ENCODE peak calls at places on chromosomes 2 and 18, in seven cellular contexts. K is right lobe of liver, C is A549, Z is GM12864, N is ovary, B is PC-9, R is LNCaP clone FGC. X is an unnamed sample.

GRCh38 chr18:7749510-7749981 is 182.4 kb downstream of the PTPRM start:
- DNase-seq in K (no peak), C (no peak), Z (no peak), N (no peak), B (no peak), R (no peak), X (peak; percentile 63)

GRCh38 chr2:43326116-43326825 is 99.9 kb upstream of the ZFP36L2 start:
- DNase-seq in K (no peak), C (no peak), Z (no peak), N (no peak), B (no peak), R (no peak), X (no peak)

GRCh38 chr18:46073474-46074331 is 1.6 kb upstream of the PSTPIP2 start:
- DNase-seq in K (no peak), C (no peak), Z (peak; percentile 18), N (no peak), B (peak; percentile 31), R (no peak), X (peak; percentile 88)

GRCh38 chr18:8809514-8809913 is 104.2 kb downstream of the MTCL1 start:
- DNase-seq in K (no peak), C (no peak), Z (no peak), N (no peak), B (no peak), R (no peak), X (no peak)

GRCh38 chr18:58965291-58965929 is 100.7 kb downstream of the ZNF532 start:
- DNase-seq in K (no peak), C (no peak), Z (no peak), N (no peak), B (no peak), R (no peak), X (no peak)

GRCh38 chr2:67489396-67489795 is 92.3 kb downstream of the ETAA1 start:
- DNase-seq in K (no peak), C (no peak), Z (no peak), N (no peak), B (no peak), R (no peak), X (no peak)

GRCh38 chr2:100801402-100801801 is 18.5 kb upstream of the NPAS2 start:
- DNase-seq in K (no peak), C (no peak), Z (no peak), N (no peak), B (no peak), R (no peak), X (peak; percentile 46)

GRCh38 chr2:147739531-147739930 is 105.3 kb upstream of the ACVR2A start:
- DNase-seq in K (no peak), C (no peak), Z (no peak), N (no peak), B (no peak), R (no peak), X (no peak)

GRCh38 chr2:76599732-76600368 is 889.1 kb upstream of the GCFC2 start:
- DNase-seq in K (peak; percentile 43), C (peak; percentile 4), Z (peak; percentile 52), N (peak; percentile 29), B (peak; percentile 24), R (peak; percentile 85), X (peak; percentile 54)

GRCh38 chr18:73980289-73980979 is 167.2 kb downstream of the FBXO15 start:
- DNase-seq in K (no peak), C (peak; percentile 20), Z (no peak), N (no peak), B (peak; percentile 45), R (no peak), X (peak; percentile 5)

GRCh38 chr2:97751752-97752151 is 38.4 kb downstream of the ZAP70 start:
- DNase-seq in K (no peak), C (no peak), Z (no peak), N (no peak), B (peak; percentile 30), R (no peak), X (peak; percentile 10)

GRCh38 chr2:40364143-40364903 is 87.6 kb downstream of the SLC8A1 start:
- DNase-seq in K (no peak), C (no peak), Z (no peak), N (no peak), B (no peak), R (no peak), X (peak; percentile 72)

GRCh38 chr2:96115631-96116423 is 544 bp downstream of the ADRA2B start:
- DNase-seq in K (peak; percentile 18), C (no peak), Z (no peak), N (no peak), B (no peak), R (no peak), X (no peak)
- H3K4me3 ChIP-seq in K (peak overlapping the region; percentile 63), C (peak overlapping the region; percentile 69), Z (peak overlapping the region; percentile 55), N (peak overlapping the region; percentile 32), B (no peak overlapping the region), R (peak overlapping the region; percentile 37), X (peak overlapping the region; percentile 23)

DNA sequence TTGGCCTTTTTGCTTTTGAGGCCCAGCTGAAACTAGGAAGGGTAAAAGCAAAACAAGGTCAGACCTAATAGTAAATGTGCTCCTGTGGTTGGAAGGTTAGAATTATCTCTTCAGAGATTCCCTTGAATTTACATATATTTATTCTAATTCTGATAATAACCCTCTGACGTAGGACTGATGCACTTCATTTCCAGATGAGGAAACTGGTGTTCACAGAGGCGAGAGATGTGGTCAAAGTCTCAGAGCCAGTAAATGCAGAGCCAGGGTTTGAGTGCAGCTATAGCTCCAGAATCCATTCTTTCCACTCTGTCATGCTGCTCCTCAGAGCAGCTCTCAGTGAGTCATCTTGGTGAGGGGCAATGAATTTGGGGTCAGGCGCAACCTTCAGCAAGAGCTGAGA is 142.4 kb upstream of the FBXO11 start:
- DNase-seq in K (no peak), C (no peak), Z (no peak), N (no peak), B (no peak), R (no peak), X (no peak)
- H3K4me3 ChIP-seq in K (no peak overlapping the region), C (no peak overlapping the region), Z (no peak overlapping the region), N (no peak overlapping the region), B (no peak overlapping the region), R (no peak overlapping the region), X (no peak overlapping the region)

GRCh38 chr2:197885587-197885986 is 81.2 kb downstream of the PLCL1 start:
- DNase-seq in K (no peak), C (no peak), Z (no peak), N (no peak), B (no peak), R (no peak), X (no peak)
- H3K4me3 ChIP-seq in K (no peak overlapping the region), C (no peak overlapping the region), Z (no peak overlapping the region), N (no peak overlapping the region), B (no peak overlapping the region), R (no peak overlapping the region), X (no peak overlapping the region)

DNA sequence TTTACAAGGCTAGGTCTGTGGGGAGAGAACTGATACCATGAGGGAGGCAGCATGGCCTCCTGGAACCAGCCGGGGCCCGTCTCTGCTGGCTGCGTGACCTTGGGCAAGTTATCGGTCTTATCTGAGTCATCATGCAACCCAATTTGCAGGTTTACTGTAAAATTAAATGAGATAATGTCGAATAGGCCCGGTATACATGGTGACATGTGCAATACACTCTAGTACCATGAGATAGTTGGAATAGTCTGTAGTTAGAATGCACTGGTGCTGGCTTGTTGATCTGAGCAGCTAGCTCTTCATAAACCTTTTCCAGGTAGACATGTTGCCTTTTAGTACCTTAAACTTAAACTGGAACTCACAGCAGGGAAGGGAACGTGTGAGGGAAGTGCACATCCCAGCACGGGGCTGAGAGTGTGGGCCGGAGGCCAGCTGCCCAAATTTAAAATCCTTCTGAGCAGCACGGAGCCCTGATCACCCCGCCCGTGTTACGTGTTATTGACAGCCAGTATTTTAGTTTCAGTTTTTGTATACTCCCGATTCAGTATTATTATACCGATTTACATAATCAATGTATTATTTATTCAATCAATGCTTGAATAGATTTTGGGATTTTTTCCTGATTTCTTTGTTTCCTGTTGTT is 72.4 kb upstream of the HS6ST1 start:
- DNase-seq in K (peak; percentile 12), C (no peak), Z (no peak), N (no peak), B (no peak), R (no peak), X (no peak)
- H3K4me3 ChIP-seq in K (no peak overlapping the region), C (no peak overlapping the region), Z (no peak overlapping the region), N (no peak overlapping the region), B (no peak overlapping the region), R (no peak overlapping the region), X (peak overlapping the region; percentile 71)

GRCh38 chr18:79626905-79627749 is 52.5 kb upstream of the CTDP1 start:
- DNase-seq in K (no peak), C (no peak), Z (no peak), N (peak; percentile 18), B (no peak), R (no peak), X (no peak)
- H3K4me3 ChIP-seq in K (no peak overlapping the region), C (no peak overlapping the region), Z (no peak overlapping the region), N (no peak overlapping the region), B (no peak overlapping the region), R (no peak overlapping the region), X (no peak overlapping the region)